ENCODE peak calls at places on chromosomes 1 and 21, in five cellular contexts. I is GM13976, N is RWPE1, H is B cell, Y is WERI-Rb-1. T is an unnamed sample.

GRCh38 chr1:211236633-211237321 is 22.4 kb upstream of the RCOR3 start:
- DNase-seq in I (no peak), N (no peak), H (no peak), Y (no peak), T (no peak)

GRCh38 chr21:45739218-45740087 is 95.9 kb downstream of the PCBP3 start:
- DNase-seq in I (peak), N (no peak), H (no peak), Y (no peak), T (no peak)

GRCh38 chr1:111281411-111281810 is 9.2 kb upstream of the CHIA start:
- DNase-seq in I (no peak), N (no peak), H (no peak), Y (no peak), T (no peak)

GRCh38 chr1:11458811-11459275 is 20.1 kb upstream of the DISP3 start:
- DNase-seq in I (no peak), N (no peak), H (no peak), Y (no peak), T (no peak)

GRCh38 chr1:177646757-177647730 is 322.8 kb downstream of the SEC16B start:
- DNase-seq in I (no peak), N (no peak), H (no peak), Y (peak), T (no peak)

GRCh38 chr1:219661464-219662092 is 48.7 kb upstream of the ZC3H11B start:
- DNase-seq in I (no peak), N (no peak), H (no peak), Y (no peak), T (no peak)

GRCh38 chr21:35404247-35404646 is 355.1 kb upstream of the RUNX1 start:
- DNase-seq in I (no peak), N (no peak), H (no peak), Y (no peak), T (no peak)

GRCh38 chr21:35400233-35400939 is 351.3 kb upstream of the RUNX1 start:
- DNase-seq in I (peak), N (peak), H (peak), Y (no peak), T (no peak)

GRCh38 chr1:96236156-96236739 is 485.3 kb upstream of the PTBP2 start:
- DNase-seq in I (peak), N (peak), H (no peak), Y (peak), T (no peak)

GRCh38 chr1:26696191-26696644 is 403 bp downstream of the ARID1A start:
- DNase-seq in I (no peak), N (no peak), H (peak), Y (peak), T (no peak)

GRCh38 chr1:3948344-3948743 is 48.3 kb upstream of the C1orf174 start:
- DNase-seq in I (no peak), N (peak), H (no peak), Y (no peak), T (no peak)

GRCh38 chr21:15135867-15136629 is 71.2 kb upstream of the NRIP1 start:
- DNase-seq in I (no peak), N (no peak), H (no peak), Y (no peak), T (no peak)

GRCh38 chr1:43422995-43423671 is 30.6 kb downstream of the HYI start:
- DNase-seq in I (no peak), N (no peak), H (no peak), Y (no peak), T (no peak)

GRCh38 chr1:41661428-41662060 is 177.1 kb upstream of the EDN2 start:
- DNase-seq in I (peak), N (no peak), H (peak), Y (no peak), T (peak)

GRCh38 chr1:219271914-219272545 is 98.4 kb downstream of the LYPLAL1 start:
- DNase-seq in I (no peak), N (no peak), H (no peak), Y (no peak), T (no peak)

GRCh38 chr1:243374412-243374811 is 118.6 kb downstream of the SDCCAG8 start:
- DNase-seq in I (no peak), N (no peak), H (no peak), Y (no peak), T (no peak)

GRCh38 chr1:156383023-156383422 is 14.0 kb downstream of the RHBG start:
- DNase-seq in I (peak), N (peak), H (peak), Y (peak), T (peak)

GRCh38 chr1:232591344-232591743 is 38.6 kb downstream of the SIPA1L2 start:
- DNase-seq in I (no peak), N (no peak), H (no peak), Y (peak), T (peak)

GRCh38 chr1:78520216-78520615 is 29.4 kb downstream of the PTGFR start:
- DNase-seq in I (no peak), N (no peak), H (no peak), Y (no peak), T (no peak)

GRCh38 chr21:42764883-42765282 is 111.5 kb downstream of the PDE9A start:
- DNase-seq in I (no peak), N (no peak), H (no peak), Y (no peak), T (no peak)

GRCh38 chr1:59058681-59059441 is 238.0 kb upstream of the FGGY start:
- DNase-seq in I (no peak), N (no peak), H (no peak), Y (no peak), T (no peak)

GRCh38 chr1:174556392-174556791 is 108.6 kb downstream of the GPR52 start:
- DNase-seq in I (no peak), N (no peak), H (no peak), Y (no peak), T (no peak)
- TF ChIP-seq CTCF in I (no peak), N (no peak), H (no peak), Y (no peak), T (no peak)

DNA sequence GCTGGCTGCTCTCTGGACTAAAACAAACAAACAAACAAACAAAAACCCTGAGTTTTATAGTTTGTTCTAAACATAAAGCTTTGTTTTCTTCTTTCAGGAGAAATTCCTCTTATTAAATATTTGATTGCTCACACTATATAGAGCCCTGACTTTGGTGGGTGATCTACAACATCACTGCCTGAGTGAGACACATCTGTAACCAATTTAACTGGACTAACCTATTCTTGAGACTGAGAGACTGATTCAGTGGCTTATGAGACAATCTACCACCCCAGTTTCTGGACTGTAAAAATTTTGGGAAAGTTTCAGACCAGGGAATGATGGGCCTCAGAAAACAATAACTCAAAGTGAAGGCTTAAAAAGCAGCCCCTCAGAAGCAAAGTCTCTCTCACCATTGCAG is 537.0 kb downstream of the NEGR1 start:
- DNase-seq in I (no peak), N (no peak), H (no peak), Y (no peak), T (no peak)
- TF ChIP-seq CTCF in I (no peak), N (no peak), H (no peak), Y (no peak), T (no peak)

DNA sequence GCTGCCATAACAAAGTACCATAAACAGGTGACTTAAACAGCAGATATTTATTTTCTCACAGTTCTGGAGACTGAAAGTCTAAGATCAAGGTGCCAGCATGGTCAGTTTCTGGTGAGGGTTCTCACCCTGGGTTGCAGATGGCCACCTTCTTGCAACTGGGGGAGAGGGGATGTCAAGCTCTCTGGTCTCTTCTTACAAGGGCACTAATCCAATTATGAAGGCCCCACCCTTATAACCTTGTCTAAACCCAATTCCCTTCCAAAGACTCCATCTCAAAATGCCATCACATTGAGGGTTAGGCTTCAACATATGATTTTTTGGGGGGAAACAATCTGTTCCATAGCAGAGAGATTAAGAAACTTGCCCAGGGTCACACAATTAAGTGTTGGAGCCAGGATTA is 24.8 kb upstream of the ANGPTL3 start:
- DNase-seq in I (no peak), N (no peak), H (no peak), Y (no peak), T (no peak)
- TF ChIP-seq CTCF in I (no peak), N (no peak), H (no peak), Y (no peak), T (no peak)

GRCh38 chr1:9922342-9922741 is 12.3 kb upstream of the CTNNBIP1 start:
- DNase-seq in I (no peak), N (no peak), H (no peak), Y (no peak), T (no peak)

GRCh38 chr1:9912264-9912936 is 2.3 kb upstream of the CTNNBIP1 start:
- DNase-seq in I (no peak), N (no peak), H (no peak), Y (no peak), T (no peak)

GRCh38 chr1:9920606-9921005 is 10.5 kb upstream of the CTNNBIP1 start:
- DNase-seq in I (no peak), N (no peak), H (no peak), Y (no peak), T (no peak)

GRCh38 chr1:9914603-9914937 is 4.5 kb upstream of the CTNNBIP1 start:
- DNase-seq in I (no peak), N (no peak), H (no peak), Y (no peak), T (no peak)

GRCh38 chr1:9917901-9918300 is 7.8 kb upstream of the CTNNBIP1 start:
- DNase-seq in I (no peak), N (no peak), H (no peak), Y (no peak), T (no peak)
- TF ChIP-seq CTCF in I (no peak), N (no peak), H (no peak), Y (no peak), T (no peak)

DNA sequence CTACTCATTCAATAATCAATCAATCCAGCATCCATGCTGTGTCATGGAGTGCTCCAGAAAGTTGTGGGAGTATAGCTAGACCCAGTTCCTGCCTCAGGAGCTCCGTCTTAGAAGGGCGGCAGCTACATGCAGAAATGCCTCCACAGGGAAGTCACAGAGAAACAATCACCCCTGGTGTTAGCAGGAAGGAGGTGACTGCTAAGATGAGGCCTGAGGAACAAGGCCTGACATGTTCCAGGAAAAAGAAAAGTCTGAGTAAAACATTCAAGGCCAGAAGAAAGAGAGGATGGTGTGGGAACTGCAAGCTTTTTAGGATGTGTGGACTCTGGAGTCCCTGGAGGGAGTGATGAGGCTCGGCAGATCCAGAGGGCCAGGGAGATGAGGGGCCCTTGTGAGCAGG is 142.5 kb upstream of the MAGI3 start:
- DNase-seq in I (no peak), N (no peak), H (no peak), Y (no peak), T (no peak)
- TF ChIP-seq CTCF in I (no peak), N (no peak), H (no peak), Y (no peak), T (no peak)

GRCh38 chr1:160741597-160742348 is 2.7 kb downstream of the SLAMF7 start:
- DNase-seq in I (no peak), N (no peak), H (no peak), Y (no peak), T (no peak)
- TF ChIP-seq CTCF in I (no peak), N (no peak), H (no peak), Y (peak), T (no peak)